ENCODE peak calls at places on chromosomes 16 and 17, in six cellular contexts. B is epithelial cell of esophagus, A is AG10803, E is AG04450, L is cardiac fibroblast, F is GM23338. S is an unnamed sample.

GRCh38 chr17:47995241-47995935 is 24.5 kb downstream of the CDK5RAP3 start:
- DNase-seq in B (no peak), E (no peak), L (no peak), A (no peak), F (peak), S (no peak)

GRCh38 chr17:76501018-76501826 is at the start of gene RHBDF2:
- DNase-seq in L (peak), F (peak), B (peak), E (no peak), A (peak), S (peak)

GRCh38 chr17:32777436-32777835 is 99.5 kb downstream of the MYO1D start:
- DNase-seq in L (peak), E (no peak), B (peak), A (peak), F (no peak), S (no peak)

GRCh38 chr17:29390856-29391631 is 881 bp downstream of the TAOK1 start:
- DNase-seq in E (no peak), B (peak), F (peak), L (peak), A (peak), S (peak)

GRCh38 chr16:71900336-71900735 is 5.0 kb downstream of the IST1 start:
- DNase-seq in E (no peak), B (no peak), L (no peak), F (peak), A (no peak), S (peak)

GRCh38 chr16:12613131-12613991 is 190.3 kb downstream of the CPPED1 start:
- DNase-seq in L (peak), E (no peak), F (peak), B (peak), A (peak), S (no peak)

GRCh38 chr17:41772586-41773189 is 13.8 kb downstream of the JUP start:
- DNase-seq in L (no peak), F (no peak), A (no peak), B (no peak), E (no peak), S (no peak)

GRCh38 chr17:77445030-77445907 is 304.5 kb downstream of the SEC14L1 start:
- DNase-seq in E (no peak), F (no peak), L (no peak), B (no peak), A (peak), S (peak)

GRCh38 chr17:80621335-80622169 is 76.9 kb downstream of the RPTOR start:
- DNase-seq in F (no peak), L (no peak), E (no peak), B (no peak), A (no peak), S (no peak)

GRCh38 chr16:57009641-57010170 is 20.3 kb downstream of the NLRC5 start:
- DNase-seq in L (no peak), A (no peak), E (no peak), F (no peak), B (no peak), S (no peak)

GRCh38 chr17:40323731-40324650 is 15.0 kb downstream of the RARA start:
- DNase-seq in E (no peak), A (peak), L (peak), B (no peak), F (no peak), S (peak)

GRCh38 chr17:79897243-79898063 is 58.2 kb upstream of the CBX4 start:
- DNase-seq in E (no peak), A (no peak), B (peak), L (no peak), F (no peak), S (no peak)

GRCh38 chr17:54992797-54993639 is 24.5 kb downstream of the STXBP4 start:
- DNase-seq in A (peak), E (no peak), B (peak), F (peak), L (peak), S (peak)

DNA sequence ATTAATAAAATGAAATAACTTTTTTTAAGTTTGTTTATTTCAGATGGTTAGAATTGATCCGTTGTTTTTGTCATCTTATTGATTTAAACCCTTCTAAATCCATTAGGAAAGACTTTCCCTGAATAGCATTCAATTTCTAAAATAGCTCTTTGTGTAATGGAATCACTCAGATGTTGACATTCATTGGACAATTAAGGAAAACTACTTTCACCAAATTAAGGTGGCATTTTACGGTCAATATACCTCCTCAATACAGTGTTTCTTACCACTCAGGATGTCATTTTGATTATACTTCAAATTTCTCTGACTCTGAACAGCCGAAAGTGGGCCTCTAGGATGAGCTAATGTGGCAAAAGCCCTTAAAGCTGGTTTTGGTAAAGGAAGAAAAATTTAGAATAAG is 1.8 kb downstream of the ARL6IP1 start:
- DNase-seq in A (no peak), E (no peak), L (no peak), B (no peak), F (no peak), S (no peak)
- H3K4me3 ChIP-seq in A (peak), E (peak), L (peak), B (peak), F (peak), S (peak)

GRCh38 chr17:50382931-50383330 is 9.9 kb downstream of the EME1 start:
- DNase-seq in B (no peak), A (no peak), E (no peak), F (no peak), L (no peak), S (no peak)

GRCh38 chr17:50381920-50382319 is 8.9 kb downstream of the EME1 start:
- DNase-seq in E (no peak), B (no peak), F (no peak), A (peak), L (no peak), S (no peak)

GRCh38 chr17:50379733-50380132 is 6.7 kb downstream of the EME1 start:
- DNase-seq in E (no peak), F (no peak), A (no peak), B (no peak), L (no peak), S (no peak)

GRCh38 chr17:50381260-50381815 is 8.3 kb downstream of the EME1 start:
- DNase-seq in L (no peak), A (no peak), B (no peak), E (no peak), F (no peak), S (no peak)

DNA sequence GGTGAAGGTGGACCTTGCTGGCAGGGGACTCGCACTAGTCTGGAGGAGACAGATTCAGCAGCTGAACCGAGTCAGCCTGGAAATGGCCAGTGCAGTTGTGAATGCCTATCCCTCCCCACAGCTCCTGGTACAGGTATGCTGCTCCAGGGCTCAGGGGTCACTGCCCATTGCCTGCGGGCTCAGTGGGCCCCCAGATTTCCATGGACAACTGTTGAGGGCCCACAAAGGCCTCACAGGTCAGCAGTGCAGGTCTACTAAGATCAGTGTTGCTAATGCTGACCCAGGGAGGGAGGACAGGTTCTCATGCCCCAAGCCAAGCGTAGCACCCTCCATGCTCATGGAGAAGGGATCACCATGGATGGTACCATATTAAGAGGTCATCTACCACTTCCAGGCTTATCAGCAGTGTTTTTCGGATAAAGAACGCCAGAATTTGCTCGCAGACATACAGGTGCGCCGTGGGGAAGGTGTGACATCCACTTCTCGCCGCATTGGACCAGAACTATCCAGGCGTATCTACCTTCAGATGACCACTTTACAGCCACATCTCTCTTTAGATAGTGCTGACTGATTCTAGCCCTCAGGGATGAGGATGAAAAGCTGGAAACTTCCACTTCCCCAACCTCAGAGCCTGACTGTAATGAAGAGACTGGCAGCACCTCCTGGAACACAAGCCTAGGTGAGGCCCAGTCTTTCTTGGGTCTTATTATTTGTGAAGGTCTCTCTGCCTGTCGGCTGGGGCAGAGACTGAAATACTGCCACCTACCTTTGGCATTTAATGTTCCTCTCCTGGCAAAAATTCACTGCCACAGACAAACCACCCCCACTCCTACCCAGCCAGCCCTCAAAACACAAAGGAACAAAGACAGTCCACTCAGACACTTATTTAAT is 7.6 kb downstream of the EME1 start:
- DNase-seq in F (peak), A (no peak), L (no peak), B (no peak), E (no peak), S (no peak)
- TF ChIP-seq CTCF in F (peak), A (peak), L (no peak), B (peak), E (no peak), S (peak)

DNA sequence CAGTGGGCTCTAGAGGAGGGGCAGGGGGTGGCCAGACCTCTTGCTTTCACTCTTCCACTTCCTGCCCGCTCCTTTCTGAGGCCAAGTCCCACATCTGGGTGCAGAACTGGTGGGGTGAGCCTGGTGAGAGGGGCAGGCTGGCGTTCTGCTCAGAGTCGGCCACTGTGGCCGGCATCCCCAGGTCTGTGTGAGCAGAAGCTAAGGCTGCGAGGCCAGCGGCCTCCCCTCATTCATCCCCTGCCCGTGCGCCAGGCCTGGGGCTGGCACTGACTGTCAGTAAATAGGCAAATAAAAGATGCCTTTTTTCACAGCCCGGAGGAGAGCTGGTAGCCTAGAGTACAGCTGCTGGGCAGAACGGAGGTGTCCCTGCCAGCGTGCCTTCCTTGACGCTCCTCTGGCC is 1.2 kb downstream of the DEF8 start:
- DNase-seq in E (no peak), B (no peak), A (no peak), L (no peak), F (no peak), S (no peak)
- H3K4me3 ChIP-seq in E (peak), B (peak), A (peak), L (peak), F (peak), S (peak)

GRCh38 chr16:49608801-49609200 is 235.2 kb downstream of the C16orf78 start:
- DNase-seq in B (no peak), A (peak), E (peak), L (peak), F (peak), S (peak)
- TF ChIP-seq CTCF in B (no peak), A (peak), E (peak), L (peak), F (peak), S (peak)

GRCh38 chr16:2236362-2237075 is at the start of gene DNASE1L2:
- DNase-seq in B (no peak), L (no peak), E (no peak), F (peak), A (no peak), S (peak)
- H3K4me3 ChIP-seq in B (no peak), L (peak), E (peak), F (peak), A (peak), S (peak)

GRCh38 chr16:27473101-27473900 is 71.3 kb downstream of the IL21R start:
- DNase-seq in B (peak), L (no peak), F (no peak), A (no peak), E (no peak), S (no peak)

GRCh38 chr16:27475561-27475960 is 73.6 kb downstream of the IL21R start:
- DNase-seq in E (peak), B (peak), A (peak), F (no peak), L (peak), S (peak)

GRCh38 chr16:27474921-27475320 is 72.9 kb downstream of the IL21R start:
- DNase-seq in B (no peak), F (no peak), A (no peak), L (no peak), E (no peak), S (no peak)

GRCh38 chr16:27474041-27474440 is 72.1 kb downstream of the IL21R start:
- DNase-seq in B (no peak), F (no peak), L (no peak), E (no peak), A (no peak), S (no peak)

GRCh38 chr16:27476240-27476639 is 73.5 kb downstream of the GTF3C1 start:
- DNase-seq in B (no peak), L (no peak), F (no peak), A (no peak), E (no peak), S (no peak)
- TF ChIP-seq CTCF in B (no peak), L (no peak), F (no peak), A (no peak), E (peak), S (no peak)

GRCh38 chr17:66511125-66511524 is 208.7 kb downstream of the PRKCA start:
- DNase-seq in B (no peak), E (no peak), A (no peak), L (no peak), F (no peak), S (no peak)

GRCh38 chr17:66507103-66507923 is 204.9 kb downstream of the PRKCA start:
- DNase-seq in F (no peak), E (no peak), L (peak), A (peak), B (peak), S (peak)

GRCh38 chr17:66507982-66508760 is 205.8 kb downstream of the PRKCA start:
- DNase-seq in B (no peak), E (no peak), A (no peak), L (no peak), F (no peak), S (no peak)

GRCh38 chr17:66509913-66510312 is 207.5 kb downstream of the PRKCA start:
- DNase-seq in L (no peak), B (no peak), F (no peak), A (no peak), E (no peak), S (no peak)

GRCh38 chr17:66508896-66509843 is 206.8 kb downstream of the PRKCA start:
- DNase-seq in F (no peak), L (peak), A (peak), E (peak), B (peak), S (peak)
- H3K4me3 ChIP-seq in F (no peak), L (no peak), A (no peak), E (no peak), B (no peak), S (no peak)

GRCh38 chr17:3447625-3448024 is 14.0 kb upstream of the OR1E2 start:
- DNase-seq in F (peak), L (peak), E (no peak), B (peak), A (no peak), S (peak)
- TF ChIP-seq CTCF in F (peak), L (no peak), E (no peak), B (peak), A (no peak), S (no peak)

GRCh38 chr16:81679721-81680430 is 99.2 kb upstream of the PLCG2 start:
- DNase-seq in L (no peak), F (no peak), A (no peak), B (no peak), E (no peak), S (no peak)

GRCh38 chr16:81675662-81676535 is 103.2 kb upstream of the PLCG2 start:
- DNase-seq in E (no peak), B (no peak), F (no peak), A (no peak), L (no peak), S (no peak)

GRCh38 chr16:81678326-81679095 is 100.6 kb upstream of the PLCG2 start:
- DNase-seq in E (no peak), F (no peak), A (no peak), L (no peak), B (no peak), S (no peak)

GRCh38 chr16:81677375-81677737 is 101.7 kb upstream of the PLCG2 start:
- DNase-seq in F (no peak), L (no peak), A (no peak), E (no peak), B (no peak), S (no peak)

GRCh38 chr16:81676571-81677374 is 102.3 kb upstream of the PLCG2 start:
- DNase-seq in B (no peak), F (no peak), E (no peak), A (no peak), L (no peak), S (no peak)
- H3K4me3 ChIP-seq in B (no peak), F (no peak), E (no peak), A (no peak), L (no peak), S (no peak)

GRCh38 chr16:23435500-23435899 is 17.5 kb downstream of the COG7 start:
- DNase-seq in L (peak), A (peak), B (peak), F (peak), E (no peak), S (peak)

GRCh38 chr16:23434380-23434779 is 18.6 kb downstream of the COG7 start:
- DNase-seq in B (peak), L (peak), F (peak), A (peak), E (peak), S (peak)

GRCh38 chr16:23428351-23428750 is 24.6 kb downstream of the COG7 start:
- DNase-seq in E (no peak), L (no peak), A (no peak), F (no peak), B (peak), S (no peak)

GRCh38 chr16:23433261-23433920 is 19.6 kb downstream of the COG7 start:
- DNase-seq in L (no peak), F (no peak), E (no peak), B (no peak), A (no peak), S (no peak)

GRCh38 chr16:23432176-23433128 is 20.5 kb downstream of the COG7 start:
- DNase-seq in A (no peak), F (no peak), B (peak), E (no peak), L (no peak), S (peak)
- TF ChIP-seq CTCF in A (no peak), F (peak), B (peak), E (no peak), L (no peak), S (peak)